ENCODE peak calls at places on chromosomes 3 and 15, in seven cellular contexts. W is effector CD4-positive, alpha-beta T cell; L is ACHN; Q is Panc1; T is left lobe of liver; E is T follicular helper cell; U is NCI-H774. J is an unnamed sample.

GRCh38 chr15:25810631-25811077 is 52.5 kb downstream of the ATP10A start:
- DNase-seq in L (no peak), W (peak; percentile 21), E (peak; percentile 8), T (no peak), Q (no peak), U (no peak), J (no peak)

GRCh38 chr15:37872661-37873060 is 61.8 kb upstream of the TMCO5A start:
- DNase-seq in W (no peak), Q (no peak), U (peak; percentile 43), T (peak; percentile 84), L (no peak), E (no peak), J (no peak)

GRCh38 chr15:50909044-50909342 is 510 bp downstream of the AP4E1 start:
- DNase-seq in E (no peak), T (no peak), L (no peak), U (no peak), W (no peak), Q (no peak), J (peak; percentile 4)

GRCh38 chr3:136919799-136920580 is 37.8 kb upstream of the IL20RB start:
- DNase-seq in T (no peak), L (no peak), W (peak; percentile 37), E (no peak), U (no peak), Q (no peak), J (no peak)

GRCh38 chr3:152508705-152509104 is 240.0 kb downstream of the MBNL1 start:
- DNase-seq in Q (no peak), T (no peak), L (peak; percentile 28), E (no peak), U (no peak), W (no peak), J (peak; percentile 41)

GRCh38 chr3:98961161-98962155 is 60.0 kb upstream of the DCBLD2 start:
- DNase-seq in U (no peak), Q (no peak), T (no peak), L (no peak), W (no peak), E (no peak), J (no peak)

GRCh38 chr3:150248116-150248864 is 159.8 kb upstream of the TSC22D2 start:
- DNase-seq in U (no peak), T (no peak), W (no peak), L (peak; percentile 68), E (no peak), Q (no peak), J (peak; percentile 92)

GRCh38 chr3:45119824-45120614 is 26.2 kb downstream of the CDCP1 start:
- DNase-seq in E (no peak), L (no peak), U (no peak), T (no peak), W (no peak), Q (no peak), J (no peak)

GRCh38 chr3:128590948-128591347 is 59.7 kb downstream of the RPN1 start:
- DNase-seq in Q (no peak), W (no peak), L (no peak), U (no peak), E (no peak), T (no peak), J (no peak)

GRCh38 chr3:146953523-146954125 is 348.5 kb upstream of the PLSCR5 start:
- DNase-seq in L (no peak), W (no peak), T (no peak), Q (no peak), U (no peak), E (no peak), J (no peak)

GRCh38 chr15:89356634-89357298 is 22.1 kb upstream of the POLG start:
- DNase-seq in L (peak; percentile 38), Q (no peak), E (no peak), W (no peak), T (no peak), U (peak; percentile 44), J (peak; percentile 32)

GRCh38 chr15:91855684-91856553 is 2.4 kb downstream of the SLCO3A1 start:
- DNase-seq in Q (no peak), E (no peak), U (peak; percentile 61), L (peak; percentile 36), T (no peak), W (no peak), J (peak; percentile 36)

GRCh38 chr15:53384417-53384816 is 375.0 kb downstream of the WDR72 start:
- DNase-seq in T (peak; percentile 60), W (no peak), E (no peak), Q (no peak), L (peak; percentile 15), U (no peak), J (no peak)

GRCh38 chr15:70794596-70795310 is 31.4 kb upstream of the UACA start:
- DNase-seq in T (no peak), L (peak; percentile 61), U (no peak), E (no peak), W (no peak), Q (no peak), J (peak; percentile 33)

GRCh38 chr15:90957791-90958190 is 3.1 kb downstream of the RCCD1 start:
- DNase-seq in E (no peak), U (no peak), L (no peak), W (no peak), T (no peak), Q (no peak), J (no peak)

GRCh38 chr3:65871305-65872141 is 167.2 kb downstream of the MAGI1 start:
- DNase-seq in E (no peak), U (peak; percentile 11), Q (no peak), T (peak; percentile 78), W (no peak), L (peak; percentile 44), J (no peak)

GRCh38 chr3:31250116-31250813 is 282.5 kb upstream of the STT3B start:
- DNase-seq in L (no peak), U (no peak), Q (no peak), T (no peak), E (no peak), W (no peak), J (no peak)

GRCh38 chr3:171770689-171771620 is 39.3 kb downstream of the PLD1 start:
- DNase-seq in W (no peak), U (peak; percentile 57), T (peak; percentile 70), E (no peak), Q (no peak), L (peak; percentile 83), J (peak; percentile 73)

GRCh38 chr3:146077181-146077580 is 83.8 kb downstream of the PLOD2 start:
- DNase-seq in Q (no peak), L (no peak), T (no peak), U (no peak), W (no peak), E (no peak), J (no peak)

GRCh38 chr15:34853001-34853758 is 57.8 kb upstream of the ACTC1 start:
- DNase-seq in T (no peak), U (peak; percentile 35), E (no peak), Q (no peak), W (no peak), L (no peak), J (no peak)

GRCh38 chr3:107206141-107206540 is 171.1 kb upstream of the CCDC54 start:
- DNase-seq in T (no peak), Q (no peak), W (no peak), U (no peak), E (no peak), L (peak; percentile 56), J (peak; percentile 57)

GRCh38 chr3:112610121-112610520 is 30.8 kb downstream of the CCDC80 start:
- DNase-seq in U (no peak), E (no peak), L (no peak), W (no peak), Q (no peak), T (no peak), J (peak; percentile 86)

GRCh38 chr15:22968356-22968755 is 11.8 kb downstream of the CYFIP1 start:
- DNase-seq in U (no peak), T (no peak), Q (peak; percentile 52), E (no peak), W (no peak), L (peak; percentile 50), J (peak; percentile 27)

GRCh38 chr3:191889781-191890180 is 428.8 kb downstream of the PYDC2 start:
- DNase-seq in W (no peak), E (no peak), Q (no peak), U (no peak), L (no peak), T (no peak), J (no peak)

J was measured in H4.